ENCODE peak calls at places on chromosome 1, in nine cellular contexts. One of them, this sample, is unnamed.

GRCh38 chr1:206472454-206472853 is 2.2 kb downstream of the IKBKE start:
- DNase-seq in aorta: peak
- DNase-seq in T follicular helper cell: no peak
- DNase-seq in mesendoderm: peak
- DNase-seq in breast epithelium: no peak
- DNase-seq in activated naive CD8-positive, alpha-beta T cell treated with anti-CD3 and anti-CD28 coated beads, Interleukin-2, amount 50 U/mL, for 24 hours: peak
- DNase-seq in neural progenitor cell: peak
- DNase-seq in left ventricle myocardium inferior: no peak
- DNase-seq in BJ: no peak
- DNase-seq in this sample: no peak

GRCh38 chr1:248810727-248811513 is 14.8 kb downstream of the SH3BP5L start:
- DNase-seq in aorta: peak
- DNase-seq in T follicular helper cell: no peak
- DNase-seq in mesendoderm: no peak
- DNase-seq in breast epithelium: no peak
- DNase-seq in activated naive CD8-positive, alpha-beta T cell treated with anti-CD3 and anti-CD28 coated beads, Interleukin-2, amount 50 U/mL, for 24 hours: no peak
- DNase-seq in neural progenitor cell: no peak
- DNase-seq in left ventricle myocardium inferior: peak
- DNase-seq in BJ: no peak
- DNase-seq in this sample: no peak

GRCh38 chr1:147700042-147700711 is 29.9 kb upstream of the ACP6 start:
- DNase-seq in aorta: peak
- DNase-seq in T follicular helper cell: peak
- DNase-seq in mesendoderm: peak
- DNase-seq in breast epithelium: no peak
- DNase-seq in activated naive CD8-positive, alpha-beta T cell treated with anti-CD3 and anti-CD28 coated beads, Interleukin-2, amount 50 U/mL, for 24 hours: peak
- DNase-seq in neural progenitor cell: peak
- DNase-seq in left ventricle myocardium inferior: peak
- DNase-seq in BJ: no peak
- DNase-seq in this sample: peak

GRCh38 chr1:236143104-236143948 is 987 bp downstream of the GPR137B start:
- DNase-seq in aorta: no peak
- DNase-seq in T follicular helper cell: no peak
- DNase-seq in mesendoderm: no peak
- DNase-seq in breast epithelium: no peak
- DNase-seq in activated naive CD8-positive, alpha-beta T cell treated with anti-CD3 and anti-CD28 coated beads, Interleukin-2, amount 50 U/mL, for 24 hours: peak
- DNase-seq in neural progenitor cell: peak
- DNase-seq in left ventricle myocardium inferior: no peak
- DNase-seq in BJ: no peak
- DNase-seq in this sample: no peak

GRCh38 chr1:73065585-73065984 is 783.2 kb upstream of the NEGR1 start:
- DNase-seq in aorta: no peak
- DNase-seq in T follicular helper cell: no peak
- DNase-seq in mesendoderm: peak
- DNase-seq in breast epithelium: no peak
- DNase-seq in activated naive CD8-positive, alpha-beta T cell treated with anti-CD3 and anti-CD28 coated beads, Interleukin-2, amount 50 U/mL, for 24 hours: no peak
- DNase-seq in neural progenitor cell: peak
- DNase-seq in left ventricle myocardium inferior: no peak
- DNase-seq in BJ: no peak
- DNase-seq in this sample: peak

GRCh38 chr1:176954242-176954641 is 210.3 kb downstream of the ASTN1 start:
- DNase-seq in aorta: no peak
- DNase-seq in T follicular helper cell: no peak
- DNase-seq in mesendoderm: peak
- DNase-seq in breast epithelium: no peak
- DNase-seq in activated naive CD8-positive, alpha-beta T cell treated with anti-CD3 and anti-CD28 coated beads, Interleukin-2, amount 50 U/mL, for 24 hours: no peak
- DNase-seq in neural progenitor cell: peak
- DNase-seq in left ventricle myocardium inferior: no peak
- DNase-seq in BJ: no peak
- DNase-seq in this sample: no peak

GRCh38 chr1:197692965-197693364 is 82.3 kb downstream of the DENND1B start:
- DNase-seq in aorta: no peak
- DNase-seq in T follicular helper cell: no peak
- DNase-seq in mesendoderm: no peak
- DNase-seq in breast epithelium: no peak
- DNase-seq in activated naive CD8-positive, alpha-beta T cell treated with anti-CD3 and anti-CD28 coated beads, Interleukin-2, amount 50 U/mL, for 24 hours: no peak
- DNase-seq in neural progenitor cell: no peak
- DNase-seq in left ventricle myocardium inferior: no peak
- DNase-seq in BJ: no peak
- DNase-seq in this sample: no peak

GRCh38 chr1:233738850-233739249 is 124.9 kb downstream of the KCNK1 start:
- DNase-seq in aorta: no peak
- DNase-seq in T follicular helper cell: no peak
- DNase-seq in mesendoderm: peak
- DNase-seq in breast epithelium: no peak
- DNase-seq in activated naive CD8-positive, alpha-beta T cell treated with anti-CD3 and anti-CD28 coated beads, Interleukin-2, amount 50 U/mL, for 24 hours: no peak
- DNase-seq in neural progenitor cell: no peak
- DNase-seq in left ventricle myocardium inferior: no peak
- DNase-seq in BJ: no peak
- DNase-seq in this sample: no peak

GRCh38 chr1:8121261-8122159 is 95.4 kb upstream of the ERRFI1 start:
- DNase-seq in aorta: peak
- DNase-seq in T follicular helper cell: no peak
- DNase-seq in mesendoderm: peak
- DNase-seq in breast epithelium: no peak
- DNase-seq in activated naive CD8-positive, alpha-beta T cell treated with anti-CD3 and anti-CD28 coated beads, Interleukin-2, amount 50 U/mL, for 24 hours: no peak
- DNase-seq in neural progenitor cell: no peak
- DNase-seq in left ventricle myocardium inferior: no peak
- DNase-seq in BJ: no peak
- DNase-seq in this sample: no peak

GRCh38 chr1:6601865-6602668 is 602 bp downstream of the KLHL21 start:
- DNase-seq in aorta: peak
- DNase-seq in T follicular helper cell: no peak
- DNase-seq in mesendoderm: no peak
- DNase-seq in breast epithelium: no peak
- DNase-seq in activated naive CD8-positive, alpha-beta T cell treated with anti-CD3 and anti-CD28 coated beads, Interleukin-2, amount 50 U/mL, for 24 hours: peak
- DNase-seq in neural progenitor cell: peak
- DNase-seq in left ventricle myocardium inferior: peak
- DNase-seq in BJ: no peak
- DNase-seq in this sample: no peak

GRCh38 chr1:55468438-55468837 is 253.3 kb upstream of the USP24 start:
- DNase-seq in aorta: no peak
- DNase-seq in T follicular helper cell: no peak
- DNase-seq in mesendoderm: no peak
- DNase-seq in breast epithelium: no peak
- DNase-seq in activated naive CD8-positive, alpha-beta T cell treated with anti-CD3 and anti-CD28 coated beads, Interleukin-2, amount 50 U/mL, for 24 hours: no peak
- DNase-seq in neural progenitor cell: no peak
- DNase-seq in left ventricle myocardium inferior: no peak
- DNase-seq in BJ: no peak
- DNase-seq in this sample: no peak